ENCODE peak calls at places on chromosomes 3 and 15, in six cellular contexts. One of them, this sample, is unnamed.

GRCh38 chr3:4983739-4984510 is 4.7 kb downstream of the BHLHE40 start:
- DNase-seq in SW480: peak; percentile 99
- DNase-seq in T-helper 2 cell: peak; percentile 59
- DNase-seq in T47D: no peak
- DNase-seq in midbrain: peak; percentile 52
- DNase-seq in PC-3: peak; percentile 87
- DNase-seq in this sample: peak; percentile 64

GRCh38 chr15:99651023-99651807 is 82.0 kb downstream of the LYSMD4 start:
- DNase-seq in SW480: no peak
- DNase-seq in T47D: no peak
- DNase-seq in T-helper 2 cell: no peak
- DNase-seq in PC-3: peak; percentile 62
- DNase-seq in midbrain: no peak
- DNase-seq in this sample: no peak

GRCh38 chr15:36356978-36357582 is 222.3 kb upstream of the CDIN1 start:
- DNase-seq in T47D: no peak
- DNase-seq in PC-3: no peak
- DNase-seq in midbrain: no peak
- DNase-seq in T-helper 2 cell: no peak
- DNase-seq in SW480: no peak
- DNase-seq in this sample: no peak

GRCh38 chr15:67080900-67081431 is 15.6 kb downstream of the SMAD3 start:
- DNase-seq in T47D: no peak
- DNase-seq in midbrain: peak; percentile 42
- DNase-seq in PC-3: peak; percentile 43
- DNase-seq in T-helper 2 cell: peak; percentile 63
- DNase-seq in SW480: peak; percentile 79
- DNase-seq in this sample: no peak

GRCh38 chr3:49248828-49249227 is 28.2 kb downstream of the C3orf62 start:
- DNase-seq in SW480: no peak
- DNase-seq in midbrain: peak; percentile 16
- DNase-seq in T47D: no peak
- DNase-seq in T-helper 2 cell: no peak
- DNase-seq in PC-3: no peak
- DNase-seq in this sample: no peak

GRCh38 chr3:48425281-48425812 is 4.5 kb downstream of the PLXNB1 start:
- DNase-seq in T47D: no peak
- DNase-seq in SW480: no peak
- DNase-seq in PC-3: no peak
- DNase-seq in midbrain: peak; percentile 67
- DNase-seq in T-helper 2 cell: no peak
- DNase-seq in this sample: no peak

GRCh38 chr15:39880718-39881387 is 39.2 kb downstream of the GPR176 start:
- DNase-seq in PC-3: no peak
- DNase-seq in SW480: no peak
- DNase-seq in midbrain: no peak
- DNase-seq in T-helper 2 cell: no peak
- DNase-seq in T47D: no peak
- DNase-seq in this sample: no peak

GRCh38 chr15:40755821-40756220 is 767 bp upstream of the RMDN3 start:
- DNase-seq in T47D: no peak
- DNase-seq in SW480: no peak
- DNase-seq in PC-3: no peak
- DNase-seq in midbrain: no peak
- DNase-seq in T-helper 2 cell: no peak
- DNase-seq in this sample: no peak

GRCh38 chr3:48563382-48563918 is at the start of gene UCN2:
- DNase-seq in SW480: peak; percentile 61
- DNase-seq in PC-3: no peak
- DNase-seq in T47D: no peak
- DNase-seq in midbrain: no peak
- DNase-seq in T-helper 2 cell: no peak
- DNase-seq in this sample: no peak

GRCh38 chr15:40061212-40061901 is 22.4 kb upstream of the SRP14 start:
- DNase-seq in PC-3: no peak
- DNase-seq in T47D: no peak
- DNase-seq in midbrain: no peak
- DNase-seq in T-helper 2 cell: no peak
- DNase-seq in SW480: no peak
- DNase-seq in this sample: no peak

GRCh38 chr3:125220681-125221429 is 8.3 kb upstream of the SLC12A8 start:
- DNase-seq in T47D: no peak
- DNase-seq in T-helper 2 cell: no peak
- DNase-seq in PC-3: no peak
- DNase-seq in midbrain: no peak
- DNase-seq in SW480: no peak
- DNase-seq in this sample: no peak

GRCh38 chr15:90031231-90031791 is 30.2 kb downstream of the ZNF710 start:
- DNase-seq in midbrain: peak; percentile 23
- DNase-seq in T47D: no peak
- DNase-seq in T-helper 2 cell: no peak
- DNase-seq in SW480: no peak
- DNase-seq in PC-3: peak; percentile 46
- DNase-seq in this sample: no peak

GRCh38 chr3:129629011-129629410 is 22.5 kb upstream of the PLXND1 start:
- DNase-seq in PC-3: no peak
- DNase-seq in midbrain: no peak
- DNase-seq in SW480: no peak
- DNase-seq in T47D: no peak
- DNase-seq in T-helper 2 cell: no peak
- DNase-seq in this sample: no peak